ENCODE peak calls at places on chromosomes 5 and 9, in six cellular contexts. P, E, L, V, Z and A are unnamed samples.

GRCh38 chr9:70278312-70278711 is 19.5 kb downstream of the SMC5 start:
- DNase-seq in P (no peak), E (no peak), L (no peak), V (no peak), Z (no peak), A (no peak)

GRCh38 chr5:122965111-122965510 is 71.4 kb downstream of the PPIC start:
- DNase-seq in P (no peak), E (no peak), L (no peak), V (no peak), Z (no peak), A (no peak)

GRCh38 chr9:126066131-126066530 is 260.5 kb upstream of the MVB12B start:
- DNase-seq in P (no peak), E (no peak), L (no peak), V (no peak), Z (no peak), A (no peak)

GRCh38 chr5:14902826-14903560 is 31.4 kb upstream of the ANKH start:
- DNase-seq in P (no peak), E (no peak), L (no peak), V (no peak), Z (no peak), A (no peak)

GRCh38 chr5:140261403-140262171 is 41.3 kb downstream of the PFDN1 start:
- DNase-seq in P (no peak), E (no peak), L (peak; percentile 85), V (no peak), Z (no peak), A (no peak)

GRCh38 chr9:91682806-91683205 is 259.2 kb upstream of the NFIL3 start:
- DNase-seq in P (no peak), E (no peak), L (no peak), V (no peak), Z (no peak), A (no peak)

GRCh38 chr9:95083086-95083768 is 234.3 kb downstream of the FANCC start:
- DNase-seq in P (no peak), E (no peak), L (no peak), V (no peak), Z (no peak), A (no peak)

GRCh38 chr5:143108498-143109128 is 294.9 kb downstream of the NR3C1 start:
- DNase-seq in P (no peak), E (no peak), L (peak; percentile 39), V (no peak), Z (no peak), A (no peak)

GRCh38 chr9:3906437-3907213 is 380.8 kb upstream of the RFX3 start:
- DNase-seq in P (peak; percentile 6), E (no peak), L (no peak), V (no peak), Z (no peak), A (no peak)

GRCh38 chr5:95027775-95028174 is 257.1 kb downstream of the MCTP1 start:
- DNase-seq in P (no peak), E (no peak), L (no peak), V (no peak), Z (no peak), A (no peak)

GRCh38 chr5:94700592-94700991 is 82.1 kb downstream of the SLF1 start:
- DNase-seq in P (no peak), E (peak; percentile 33), L (no peak), V (no peak), Z (no peak), A (no peak)

GRCh38 chr5:9557696-9558095 is 11.8 kb upstream of the SEMA5A start:
- DNase-seq in P (no peak), E (no peak), L (no peak), V (no peak), Z (no peak), A (no peak)

GRCh38 chr9:122978586-122978985 is 37.8 kb downstream of the RABGAP1 start:
- DNase-seq in P (no peak), E (no peak), L (no peak), V (no peak), Z (no peak), A (no peak)

DNA sequence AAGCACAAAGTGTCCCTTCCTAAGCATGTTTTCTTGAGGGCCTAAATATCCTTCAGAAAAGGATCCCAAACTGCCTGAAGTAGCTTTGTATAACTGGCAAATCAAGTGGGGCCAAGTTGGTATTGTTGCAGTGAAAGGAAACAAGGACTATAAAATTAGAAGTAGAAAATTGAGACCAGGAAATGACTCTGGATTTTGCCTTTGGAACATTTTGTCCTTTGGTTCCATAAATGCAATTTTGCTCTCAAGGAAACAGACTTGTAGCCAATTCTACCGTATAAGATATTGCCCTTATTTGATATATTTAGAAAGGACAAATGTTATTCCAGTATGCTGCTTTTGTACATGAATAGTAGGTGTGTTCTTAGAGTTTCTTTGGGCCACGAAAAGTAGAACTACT is 34.4 kb downstream of the RABGAP1 start:
- DNase-seq in P (no peak), E (no peak), L (no peak), V (no peak), Z (no peak), A (no peak)
- TF ChIP-seq TAF1 in P (no peak), E (no peak), L (no peak), V (no peak), Z (no peak), A (no peak)

GRCh38 chr5:158317507-158317906 is 458.6 kb upstream of the CLINT1 start:
- DNase-seq in P (no peak), E (no peak), L (no peak), V (no peak), Z (no peak), A (no peak)

GRCh38 chr5:158322620-158323019 is 463.7 kb upstream of the CLINT1 start:
- DNase-seq in P (no peak), E (no peak), L (no peak), V (no peak), Z (no peak), A (no peak)

GRCh38 chr5:158320934-158321333 is 462.0 kb upstream of the CLINT1 start:
- DNase-seq in P (no peak), E (no peak), L (no peak), V (no peak), Z (no peak), A (no peak)

GRCh38 chr5:158320178-158320674 is 461.3 kb upstream of the CLINT1 start:
- DNase-seq in P (peak; percentile 16), E (no peak), L (no peak), V (no peak), Z (no peak), A (no peak)
- TF ChIP-seq TAF1 in P (no peak), E (no peak), L (no peak), V (no peak), Z (no peak), A (no peak)

GRCh38 chr5:74216012-74216411 is 424.5 kb downstream of the ENC1 start:
- DNase-seq in P (no peak), E (no peak), L (no peak), V (no peak), Z (no peak), A (no peak)
- TF ChIP-seq TAF1 in P (no peak), E (no peak), L (no peak), V (no peak), Z (no peak), A (no peak)

DNA sequence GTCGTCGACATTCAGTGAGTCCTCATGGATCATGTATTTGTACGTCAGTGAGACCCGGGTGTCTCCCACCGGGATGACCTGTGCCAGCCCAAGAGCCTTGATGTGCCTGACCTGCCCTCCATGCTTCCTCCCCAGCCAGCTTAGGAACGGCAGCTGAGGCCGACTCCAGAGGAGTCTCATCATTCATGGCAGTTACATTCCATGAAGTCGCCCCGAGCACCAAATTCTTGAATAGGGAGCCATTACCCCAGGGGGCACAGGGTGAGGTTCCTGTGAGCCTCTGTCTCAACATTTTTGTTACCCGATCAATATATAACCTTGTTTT is 67.8 kb downstream of the ZNF354C start:
- DNase-seq in P (no peak), E (no peak), L (no peak), V (no peak), Z (no peak), A (no peak)
- TF ChIP-seq TAF1 in P (no peak), E (no peak), L (no peak), V (no peak), Z (no peak), A (no peak)

DNA sequence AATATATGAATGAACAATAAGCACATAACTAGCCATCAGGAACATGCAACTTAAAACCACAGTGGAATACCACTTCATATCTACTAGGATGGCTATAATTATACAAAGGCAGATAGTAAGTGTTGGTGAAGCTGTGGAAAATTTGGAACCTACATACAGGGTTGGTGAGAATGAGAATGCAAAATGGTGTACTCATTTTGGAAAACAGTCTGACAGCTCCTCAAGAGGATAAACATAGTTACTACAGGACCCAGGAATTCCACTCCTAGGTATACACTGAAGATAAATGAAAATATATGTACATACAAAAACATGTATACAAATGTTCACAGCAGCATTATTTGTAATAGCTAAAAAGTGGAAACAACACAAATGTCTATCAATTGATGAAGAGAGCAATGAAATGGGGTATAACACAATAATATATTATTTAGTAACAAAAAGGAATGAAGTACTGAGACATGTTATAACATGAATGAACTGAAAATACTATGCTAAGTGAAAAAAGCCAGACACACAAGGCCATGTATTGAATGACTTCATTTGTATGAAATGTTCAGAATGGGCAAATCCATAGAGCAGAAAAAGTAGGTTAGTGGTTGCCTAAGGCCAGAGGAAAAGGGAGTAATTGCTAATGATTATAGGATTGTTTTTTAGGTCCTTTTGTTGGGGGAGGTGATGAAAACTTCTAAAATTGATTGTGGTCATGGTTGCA is 31.2 kb upstream of the CDK5RAP2 start:
- DNase-seq in P (no peak), E (no peak), L (peak; percentile 29), V (no peak), Z (no peak), A (no peak)
- TF ChIP-seq TAF1 in P (no peak), E (no peak), L (no peak), V (no peak), Z (no peak), A (no peak)

GRCh38 chr5:58294598-58295298 is 165.1 kb downstream of the PLK2 start:
- DNase-seq in P (no peak), E (peak; percentile 8), L (no peak), V (no peak), Z (no peak), A (no peak)
- TF ChIP-seq TAF1 in P (no peak), E (no peak), L (no peak), V (no peak), Z (no peak), A (no peak)